ENCODE peak calls at places on chromosome 19, in seven cellular contexts. One of them, this sample, is unnamed.

GRCh38 chr19:47511681-47512080 is 3.2 kb downstream of the NAPA start:
- DNase-seq in transverse colon: no peak
- DNase-seq in GM12878: no peak
- DNase-seq in breast epithelium: no peak
- DNase-seq in stomach: no peak
- DNase-seq in K562: no peak
- DNase-seq in suprapubic skin: no peak
- DNase-seq in this sample: no peak

GRCh38 chr19:55173717-55174409 is 6.2 kb downstream of the SYT5 start:
- DNase-seq in breast epithelium: no peak
- DNase-seq in K562: peak
- DNase-seq in GM12878: no peak
- DNase-seq in stomach: peak
- DNase-seq in transverse colon: peak
- DNase-seq in suprapubic skin: no peak
- DNase-seq in this sample: no peak

GRCh38 chr19:11699931-11700794 is 38.6 kb downstream of the ZNF823 start:
- DNase-seq in transverse colon: no peak
- DNase-seq in breast epithelium: no peak
- DNase-seq in stomach: no peak
- DNase-seq in GM12878: no peak
- DNase-seq in K562: peak
- DNase-seq in suprapubic skin: no peak
- DNase-seq in this sample: no peak

GRCh38 chr19:7337380-7338194 is 11.2 kb upstream of the ARHGEF18 start:
- DNase-seq in GM12878: peak
- DNase-seq in breast epithelium: no peak
- DNase-seq in transverse colon: peak
- DNase-seq in stomach: no peak
- DNase-seq in K562: no peak
- DNase-seq in suprapubic skin: peak
- DNase-seq in this sample: no peak

GRCh38 chr19:35655600-35655999 is 7.5 kb downstream of the COX6B1 start:
- DNase-seq in suprapubic skin: no peak
- DNase-seq in transverse colon: no peak
- DNase-seq in stomach: no peak
- DNase-seq in breast epithelium: no peak
- DNase-seq in GM12878: no peak
- DNase-seq in K562: no peak
- DNase-seq in this sample: no peak

GRCh38 chr19:38596057-38596981 is 21.4 kb downstream of the MAP4K1 start:
- DNase-seq in suprapubic skin: no peak
- DNase-seq in breast epithelium: no peak
- DNase-seq in transverse colon: peak
- DNase-seq in stomach: peak
- DNase-seq in K562: peak
- DNase-seq in GM12878: no peak
- DNase-seq in this sample: no peak

GRCh38 chr19:14369399-14370168 is 11.7 kb upstream of the ADGRE5 start:
- DNase-seq in suprapubic skin: no peak
- DNase-seq in GM12878: no peak
- DNase-seq in stomach: no peak
- DNase-seq in transverse colon: peak
- DNase-seq in K562: peak
- DNase-seq in breast epithelium: no peak
- DNase-seq in this sample: no peak

GRCh38 chr19:58513694-58514563 is 2.1 kb upstream of the SLC27A5 start:
- DNase-seq in transverse colon: peak
- DNase-seq in stomach: peak
- DNase-seq in GM12878: peak
- DNase-seq in K562: peak
- DNase-seq in breast epithelium: peak
- DNase-seq in suprapubic skin: peak
- DNase-seq in this sample: no peak

GRCh38 chr19:32421589-32422361 is 16.2 kb downstream of the DPY19L3 start:
- DNase-seq in breast epithelium: no peak
- DNase-seq in K562: peak
- DNase-seq in transverse colon: no peak
- DNase-seq in GM12878: no peak
- DNase-seq in suprapubic skin: no peak
- DNase-seq in stomach: no peak
- DNase-seq in this sample: no peak

GRCh38 chr19:19061491-19061890 is 2.3 kb upstream of the SLC25A42 start:
- DNase-seq in stomach: peak
- DNase-seq in transverse colon: no peak
- DNase-seq in suprapubic skin: no peak
- DNase-seq in breast epithelium: no peak
- DNase-seq in K562: no peak
- DNase-seq in GM12878: no peak
- DNase-seq in this sample: no peak

GRCh38 chr19:19064098-19064722 is 416 bp downstream of the SLC25A42 start:
- DNase-seq in K562: peak
- DNase-seq in GM12878: no peak
- DNase-seq in stomach: no peak
- DNase-seq in suprapubic skin: no peak
- DNase-seq in breast epithelium: no peak
- DNase-seq in transverse colon: peak
- DNase-seq in this sample: no peak

GRCh38 chr19:19064811-19065745 is 1.3 kb downstream of the SLC25A42 start:
- DNase-seq in K562: peak
- DNase-seq in GM12878: no peak
- DNase-seq in stomach: no peak
- DNase-seq in suprapubic skin: no peak
- DNase-seq in transverse colon: peak
- DNase-seq in breast epithelium: no peak
- DNase-seq in this sample: no peak

GRCh38 chr19:19062454-19063182 is 1.2 kb upstream of the SLC25A42 start:
- DNase-seq in stomach: no peak
- DNase-seq in breast epithelium: no peak
- DNase-seq in K562: peak
- DNase-seq in transverse colon: no peak
- DNase-seq in GM12878: no peak
- DNase-seq in suprapubic skin: no peak
- DNase-seq in this sample: no peak

DNA sequence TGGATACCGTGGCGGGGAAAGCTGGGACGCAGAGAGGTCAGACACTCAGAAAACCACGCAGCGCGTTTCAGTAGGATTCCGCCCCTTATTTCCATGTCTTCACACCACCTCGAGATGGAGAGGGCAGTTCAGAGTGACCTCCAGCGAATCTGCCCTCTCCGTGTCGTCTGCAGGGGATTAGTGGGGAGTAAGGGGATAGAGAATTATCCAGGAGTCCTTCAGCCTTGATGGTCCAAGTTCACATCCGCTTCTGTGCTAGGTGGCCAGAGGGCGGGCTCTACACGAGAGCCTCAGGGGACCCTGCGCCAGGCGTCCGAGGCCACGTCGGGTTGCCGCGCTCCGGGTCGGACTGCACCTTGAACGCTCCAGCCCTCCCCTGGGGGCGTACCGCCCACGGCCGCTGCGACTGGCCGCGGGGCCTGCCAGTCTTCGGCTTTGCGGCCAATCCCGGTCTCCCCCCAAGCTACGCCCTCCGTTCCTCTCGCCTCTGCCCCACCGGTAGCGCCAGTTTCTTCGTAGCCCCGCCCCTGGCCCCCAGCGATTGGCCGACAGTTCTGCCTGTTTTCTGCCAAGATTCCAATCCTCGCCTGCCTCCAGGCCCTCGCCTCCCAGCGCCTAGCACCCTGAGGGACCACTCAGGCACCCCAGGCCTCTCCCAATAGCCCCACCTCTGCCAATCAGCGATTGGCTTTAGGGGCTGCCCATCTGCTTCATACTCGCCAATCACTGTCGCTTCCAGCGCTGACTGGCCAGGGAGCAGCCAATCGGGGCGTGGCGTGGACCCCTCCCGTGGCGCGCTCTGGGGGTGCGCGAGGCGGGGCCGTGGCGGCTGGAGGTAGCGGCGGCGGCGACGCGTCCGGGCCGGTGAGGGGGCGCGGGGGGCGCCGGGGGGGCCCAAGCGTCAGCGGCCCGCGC is at the start of gene SLC25A42:
- DNase-seq in breast epithelium: peak
- DNase-seq in GM12878: peak
- DNase-seq in suprapubic skin: peak
- DNase-seq in stomach: peak
- DNase-seq in transverse colon: peak
- DNase-seq in K562: peak
- DNase-seq in this sample: peak
- TF ChIP-seq POLR2A in breast epithelium: no peak
- TF ChIP-seq POLR2A in GM12878: peak
- TF ChIP-seq POLR2A in suprapubic skin: no peak
- TF ChIP-seq POLR2A in stomach: no peak
- TF ChIP-seq POLR2A in transverse colon: peak
- TF ChIP-seq POLR2A in K562: peak
- TF ChIP-seq POLR2A in this sample: peak

GRCh38 chr19:3985643-3986259 is 488 bp upstream of the EEF2 start:
- DNase-seq in transverse colon: no peak
- DNase-seq in breast epithelium: no peak
- DNase-seq in stomach: no peak
- DNase-seq in K562: no peak
- DNase-seq in GM12878: no peak
- DNase-seq in suprapubic skin: no peak
- DNase-seq in this sample: no peak

GRCh38 chr19:3987619-3988371 is 2.5 kb upstream of the EEF2 start:
- DNase-seq in K562: peak
- DNase-seq in stomach: peak
- DNase-seq in transverse colon: peak
- DNase-seq in suprapubic skin: peak
- DNase-seq in breast epithelium: peak
- DNase-seq in GM12878: peak
- DNase-seq in this sample: no peak

GRCh38 chr19:3984584-3984907 is 717 bp downstream of the EEF2 start:
- DNase-seq in suprapubic skin: no peak
- DNase-seq in breast epithelium: no peak
- DNase-seq in GM12878: no peak
- DNase-seq in stomach: no peak
- DNase-seq in transverse colon: no peak
- DNase-seq in K562: peak
- DNase-seq in this sample: no peak

GRCh38 chr19:3984908-3985642 is at the start of gene EEF2:
- DNase-seq in transverse colon: peak
- DNase-seq in GM12878: peak
- DNase-seq in stomach: peak
- DNase-seq in breast epithelium: peak
- DNase-seq in K562: peak
- DNase-seq in suprapubic skin: peak
- DNase-seq in this sample: no peak

DNA sequence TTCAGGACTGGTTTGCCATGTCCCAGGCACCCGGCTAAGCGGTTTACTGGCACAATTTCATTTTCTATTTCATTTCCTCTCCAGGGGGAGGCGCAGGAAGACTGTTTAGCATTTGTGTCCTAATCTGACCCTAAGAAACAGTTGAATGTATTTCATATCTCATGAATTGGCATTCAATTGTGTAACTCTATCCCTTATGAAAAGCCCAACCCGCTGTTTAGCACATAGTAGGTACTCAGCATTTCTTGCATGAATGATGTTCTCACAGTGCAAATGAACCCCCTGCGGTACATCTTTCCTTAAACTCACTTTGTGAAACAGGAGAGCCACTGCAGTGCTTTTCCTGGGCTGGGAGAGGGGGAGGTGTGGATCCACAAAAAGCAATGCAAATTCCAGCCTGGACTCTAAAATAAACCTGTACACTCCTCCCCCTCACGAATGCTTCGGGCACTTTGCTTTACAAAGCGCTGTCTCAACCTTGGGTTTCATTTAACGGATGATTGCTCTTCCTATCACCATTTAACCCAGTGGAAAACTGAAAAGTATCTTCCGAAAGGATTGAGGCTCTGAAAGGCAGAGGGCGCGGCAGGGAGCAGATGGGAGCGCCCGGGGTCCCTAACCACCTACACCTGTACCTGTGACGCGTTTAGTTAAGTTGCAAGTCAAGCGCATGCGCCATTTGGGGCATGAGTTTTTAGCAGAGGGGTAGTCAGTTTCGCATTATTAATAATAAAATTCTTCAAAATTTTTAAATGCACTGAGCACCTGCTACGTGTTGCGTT is 1.2 kb upstream of the EEF2 start:
- DNase-seq in transverse colon: peak
- DNase-seq in suprapubic skin: no peak
- DNase-seq in stomach: peak
- DNase-seq in breast epithelium: no peak
- DNase-seq in GM12878: peak
- DNase-seq in K562: peak
- DNase-seq in this sample: no peak
- H3K4me3 ChIP-seq in transverse colon: peak
- H3K4me3 ChIP-seq in suprapubic skin: peak
- H3K4me3 ChIP-seq in stomach: peak
- H3K4me3 ChIP-seq in breast epithelium: peak
- H3K4me3 ChIP-seq in GM12878: peak
- H3K4me3 ChIP-seq in K562: peak
- H3K4me3 ChIP-seq in this sample: peak

DNA sequence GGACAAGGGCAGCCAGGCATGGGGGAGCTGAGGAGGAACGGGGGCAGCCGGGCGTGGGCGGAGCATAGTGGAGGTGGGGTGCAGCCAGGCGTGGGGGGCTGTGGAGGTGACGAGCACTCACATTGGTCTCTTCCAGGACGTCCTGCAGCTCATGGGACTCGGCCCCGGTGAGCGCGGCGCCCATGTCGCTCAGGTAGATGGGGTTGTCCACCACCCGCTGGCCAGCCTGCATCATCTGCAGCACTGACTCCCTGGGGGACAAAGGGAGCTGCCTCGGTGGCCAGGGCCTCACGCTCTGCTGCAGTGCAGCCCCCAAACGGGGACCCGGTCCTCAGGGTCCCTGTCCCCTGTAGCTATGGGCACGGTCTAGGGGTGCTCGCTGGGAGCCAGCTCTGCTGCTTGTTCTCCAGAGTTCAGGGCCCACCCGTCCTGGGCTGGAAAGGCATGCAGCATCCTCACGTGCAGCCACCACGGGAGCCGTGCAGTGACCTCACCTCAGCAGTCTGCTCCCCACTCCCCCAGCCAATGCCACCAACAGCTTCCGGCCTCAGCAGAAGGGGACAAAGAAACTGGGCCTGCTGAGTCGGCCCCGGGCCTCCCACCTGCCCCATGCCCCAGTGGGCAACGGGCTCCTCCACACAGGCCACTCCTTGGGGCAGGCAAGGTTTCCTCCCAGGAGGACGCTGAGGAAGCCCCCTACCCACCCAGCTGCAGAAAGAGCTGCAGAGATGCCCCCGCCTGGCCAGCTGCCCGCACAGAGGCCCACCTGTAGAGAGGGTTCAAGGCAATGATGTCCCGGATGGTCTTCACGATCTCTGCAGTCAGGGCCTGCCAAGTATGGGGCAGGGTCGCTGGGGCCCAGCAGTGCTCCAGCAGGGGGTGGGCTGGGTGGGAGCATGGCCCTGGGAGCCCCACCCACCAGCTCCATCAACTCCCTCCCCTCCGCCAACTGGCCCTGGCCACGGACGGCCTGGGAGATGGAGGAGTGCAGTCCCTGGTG is 12.1 kb downstream of the LONP1 start:
- DNase-seq in breast epithelium: no peak
- DNase-seq in stomach: no peak
- DNase-seq in K562: no peak
- DNase-seq in suprapubic skin: no peak
- DNase-seq in transverse colon: no peak
- DNase-seq in GM12878: no peak
- DNase-seq in this sample: no peak
- TF ChIP-seq POLR2AphosphoS5 in breast epithelium: no peak
- TF ChIP-seq POLR2AphosphoS5 in stomach: no peak
- TF ChIP-seq POLR2AphosphoS5 in K562: no peak
- TF ChIP-seq POLR2AphosphoS5 in suprapubic skin: no peak
- TF ChIP-seq POLR2AphosphoS5 in transverse colon: no peak
- TF ChIP-seq POLR2AphosphoS5 in GM12878: peak
- TF ChIP-seq POLR2AphosphoS5 in this sample: no peak

GRCh38 chr19:9768175-9769112 is at the start of gene ZNF846:
- DNase-seq in suprapubic skin: peak
- DNase-seq in GM12878: peak
- DNase-seq in breast epithelium: peak
- DNase-seq in stomach: peak
- DNase-seq in transverse colon: peak
- DNase-seq in K562: peak
- DNase-seq in this sample: peak
- TF ChIP-seq POLR2A in suprapubic skin: no peak
- TF ChIP-seq POLR2A in GM12878: peak
- TF ChIP-seq POLR2A in breast epithelium: peak
- TF ChIP-seq POLR2A in stomach: peak
- TF ChIP-seq POLR2A in transverse colon: peak
- TF ChIP-seq POLR2A in K562: peak
- TF ChIP-seq POLR2A in this sample: peak

This sample was measured in vagina.